ENCODE peak calls at places on chromosomes 16 and 17, in six cellular contexts. L, A, M, Z, W and K are unnamed samples.

GRCh38 chr16:55426865-55427484 is 52.0 kb upstream of the MMP2 start:
- DNase-seq in L (no peak), A (no peak), M (no peak), Z (no peak), W (no peak), K (no peak)

GRCh38 chr17:17206913-17207368 is 808 bp upstream of the PLD6 start:
- DNase-seq in L (no peak), A (no peak), M (no peak), Z (no peak), W (no peak), K (no peak)

GRCh38 chr16:31519746-31520145 is 8.0 kb upstream of the AHSP start:
- DNase-seq in L (no peak), A (no peak), M (no peak), Z (no peak), W (no peak), K (no peak)

GRCh38 chr17:49787932-49788442 is 494 bp upstream of the KAT7 start:
- DNase-seq in L (no peak), A (no peak), M (no peak), Z (no peak), W (no peak), K (peak)

GRCh38 chr16:88941933-88942909 is 34.8 kb downstream of the CBFA2T3 start:
- DNase-seq in L (no peak), A (no peak), M (peak), Z (no peak), W (peak), K (peak)

GRCh38 chr17:69300222-69300621 is 26.7 kb downstream of the ABCA5 start:
- DNase-seq in L (no peak), A (no peak), M (peak), Z (no peak), W (no peak), K (no peak)

GRCh38 chr16:82192665-82193064 is 22.6 kb upstream of the MPHOSPH6 start:
- DNase-seq in L (no peak), A (peak), M (peak), Z (peak), W (no peak), K (no peak)

GRCh38 chr17:61686114-61686513 is 95.1 kb upstream of the NACA2 start:
- DNase-seq in L (no peak), A (no peak), M (no peak), Z (no peak), W (no peak), K (no peak)

GRCh38 chr17:81890447-81891302 is 711 bp downstream of the ALYREF start:
- DNase-seq in L (no peak), A (no peak), M (no peak), Z (no peak), W (no peak), K (no peak)

GRCh38 chr17:78132086-78132676 is 1.6 kb downstream of the TMC8 start:
- DNase-seq in L (no peak), A (no peak), M (peak), Z (no peak), W (peak), K (peak)

GRCh38 chr17:57809879-57810278 is 40.0 kb downstream of the MRPS23 start:
- DNase-seq in L (no peak), A (no peak), M (no peak), Z (no peak), W (no peak), K (no peak)

GRCh38 chr16:8852534-8852933 is 16.3 kb downstream of the CARHSP1 start:
- DNase-seq in L (no peak), A (peak), M (no peak), Z (no peak), W (no peak), K (peak)

GRCh38 chr16:19330801-19331484 is 45.4 kb downstream of the CLEC19A start:
- DNase-seq in L (no peak), A (peak), M (no peak), Z (peak), W (no peak), K (no peak)

GRCh38 chr16:58418601-58419000 is 26.3 kb downstream of the GINS3 start:
- DNase-seq in L (no peak), A (peak), M (no peak), Z (peak), W (no peak), K (no peak)

GRCh38 chr17:80107231-80108021 is 6.0 kb downstream of the GAA start:
- DNase-seq in L (no peak), A (no peak), M (no peak), Z (no peak), W (no peak), K (no peak)

GRCh38 chr17:7839199-7839889 is 5.3 kb downstream of the KDM6B start:
- DNase-seq in L (no peak), A (no peak), M (peak), Z (no peak), W (no peak), K (peak)

GRCh38 chr17:78716814-78717393 is 65.2 kb downstream of the CYTH1 start:
- DNase-seq in L (peak), A (peak), M (no peak), Z (no peak), W (peak), K (peak)

GRCh38 chr17:81685108-81685507 is 1.3 kb downstream of the HGS start:
- DNase-seq in L (no peak), A (peak), M (no peak), Z (peak), W (no peak), K (no peak)

GRCh38 chr17:8145811-8146210 is 6.4 kb downstream of the PER1 start:
- DNase-seq in L (no peak), A (no peak), M (no peak), Z (no peak), W (no peak), K (no peak)

GRCh38 chr17:48545539-48545938 is 630 bp upstream of the HOXB2 start:
- DNase-seq in L (no peak), A (no peak), M (no peak), Z (no peak), W (no peak), K (no peak)

GRCh38 chr17:43627657-43628650 is 33.8 kb downstream of the MEOX1 start:
- DNase-seq in L (no peak), A (no peak), M (no peak), Z (no peak), W (no peak), K (no peak)

GRCh38 chr17:1767358-1767757 is 5.5 kb downstream of the SERPINF1 start:
- DNase-seq in L (no peak), A (no peak), M (no peak), Z (no peak), W (no peak), K (no peak)

GRCh38 chr17:28726396-28726911 is 421 bp upstream of the TLCD1 start:
- DNase-seq in L (peak), A (peak), M (peak), Z (peak), W (peak), K (peak)

GRCh38 chr17:4130715-4131114 is 12.1 kb downstream of the ZZEF1 start:
- DNase-seq in L (no peak), A (no peak), M (no peak), Z (no peak), W (no peak), K (peak)

GRCh38 chr16:11706180-11706742 is 36.4 kb downstream of the TXNDC11 start:
- DNase-seq in L (no peak), A (no peak), M (no peak), Z (no peak), W (no peak), K (no peak)

GRCh38 chr17:74361613-74362391 is at the start of gene BTBD17:
- DNase-seq in L (no peak), A (peak), M (no peak), Z (no peak), W (peak), K (peak)

GRCh38 chr17:73325527-73325842 is 13.7 kb upstream of the CDC42EP4 start:
- DNase-seq in L (no peak), A (no peak), M (peak), Z (peak), W (no peak), K (no peak)

GRCh38 chr17:77958716-77959215 is 263 bp downstream of the TNRC6C start:
- DNase-seq in L (no peak), A (no peak), M (no peak), Z (no peak), W (no peak), K (no peak)

GRCh38 chr17:73773702-73774101 is 129.5 kb upstream of the SDK2 start:
- DNase-seq in L (no peak), A (peak), M (no peak), Z (no peak), W (no peak), K (no peak)

GRCh38 chr17:78399693-78400144 is 21.3 kb downstream of the PGS1 start:
- DNase-seq in L (no peak), A (no peak), M (no peak), Z (no peak), W (no peak), K (no peak)

GRCh38 chr17:33572615-33573014 is 279.5 kb upstream of the ASIC2 start:
- DNase-seq in L (no peak), A (peak), M (no peak), Z (no peak), W (no peak), K (no peak)

GRCh38 chr17:77107506-77108433 is 33.0 kb upstream of the SEC14L1 start:
- DNase-seq in L (no peak), A (peak), M (no peak), Z (peak), W (peak), K (no peak)

GRCh38 chr16:79628501-79628975 is 28.0 kb upstream of the MAF start:
- DNase-seq in L (no peak), A (peak), M (no peak), Z (peak), W (no peak), K (no peak)

GRCh38 chr16:1407749-1408148 is 6.8 kb downstream of the UNKL start:
- DNase-seq in L (no peak), A (no peak), M (no peak), Z (no peak), W (no peak), K (no peak)

GRCh38 chr17:48616719-48617514 is 1.8 kb upstream of the HOXB8 start:
- DNase-seq in L (no peak), A (no peak), M (no peak), Z (no peak), W (no peak), K (no peak)

GRCh38 chr17:47276868-47277267 is 23.2 kb downstream of the ITGB3 start:
- DNase-seq in L (peak), A (peak), M (no peak), Z (peak), W (no peak), K (peak)

GRCh38 chr16:80084163-80084562 is 456.6 kb upstream of the DYNLRB2 start:
- DNase-seq in L (no peak), A (no peak), M (no peak), Z (no peak), W (no peak), K (no peak)

GRCh38 chr17:60717814-60718213 is 40.2 kb downstream of the BCAS3 start:
- DNase-seq in L (no peak), A (no peak), M (no peak), Z (no peak), W (no peak), K (no peak)